ENCODE peak calls at places on chromosome 13, in nine cellular contexts. G, V, U, A, H, N, Y, D and C are unnamed samples. For H3K4me1 and H3K36me3, the result is how much of the 10 kb centered on the place peaks cover.

GRCh38 chr13:37811441-37811840 is 58.1 kb downstream of the TRPC4 start:
- DNase-seq in G (no peak), V (no peak), U (no peak), A (no peak), H (no peak), N (peak), Y (no peak), D (no peak), C (no peak)

GRCh38 chr13:60411983-60412382 is 15.0 kb downstream of the TDRD3 start:
- DNase-seq in G (no peak), V (no peak), U (no peak), A (no peak), H (no peak), N (no peak), Y (no peak), D (no peak), C (peak)

GRCh38 chr13:100040196-100040595 is 48.7 kb upstream of the PCCA start:
- DNase-seq in G (no peak), V (no peak), U (no peak), A (no peak), H (no peak), N (no peak), Y (no peak), D (no peak), C (no peak)

GRCh38 chr13:71979616-71980015 is 112.6 kb upstream of the DACH1 start:
- DNase-seq in G (no peak), V (peak), U (no peak), A (no peak), H (no peak), N (no peak), Y (no peak), D (peak), C (no peak)

GRCh38 chr13:83229574-83230300 is 652.5 kb downstream of the SLITRK1 start:
- DNase-seq in G (no peak), V (no peak), U (no peak), A (no peak), H (no peak), N (peak), Y (no peak), D (no peak), C (no peak)

GRCh38 chr13:30905932-30906383 is at the start of gene MEDAG:
- DNase-seq in G (peak), V (no peak), U (peak), A (no peak), H (peak), N (peak), Y (no peak), D (no peak), C (no peak)

GRCh38 chr13:95185851-95186250 is 115.4 kb downstream of the ABCC4 start:
- DNase-seq in G (no peak), V (no peak), U (no peak), A (no peak), H (no peak), N (no peak), Y (no peak), D (no peak), C (peak)

GRCh38 chr13:89951341-89951740 is 1396.1 kb upstream of the MIR17HG start:
- DNase-seq in G (no peak), V (no peak), U (no peak), A (no peak), H (no peak), N (no peak), Y (no peak), D (no peak), C (no peak)

DNA sequence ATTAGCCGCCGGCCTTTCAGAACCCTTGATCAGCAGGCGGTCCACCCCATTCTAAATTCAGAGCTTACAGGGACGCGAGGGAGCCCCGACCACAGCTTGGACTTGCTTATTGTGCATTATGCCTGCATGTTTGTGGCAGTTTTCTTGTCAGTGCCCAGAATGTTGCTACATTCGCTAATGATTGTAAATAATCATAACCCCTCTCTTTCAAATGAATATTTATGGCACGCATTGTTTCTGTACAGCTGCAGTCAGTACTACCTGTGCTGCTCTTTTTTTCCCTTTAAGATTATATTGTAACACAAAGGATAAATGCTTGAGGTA is 321 bp upstream of the VPS36 start:
- DNase-seq in G (no peak), V (no peak), U (no peak), A (no peak), H (no peak), N (no peak), Y (no peak), D (no peak), C (no peak)
- H3K27ac ChIP-seq in G (no peak), V (no peak), U (peak), A (peak), H (peak), N (no peak), Y (peak), D (no peak), C (peak)

GRCh38 chr13:27041341-27041740 is 130.3 kb downstream of the USP12 start:
- DNase-seq in G (no peak), V (no peak), U (no peak), A (no peak), H (no peak), N (no peak), Y (no peak), D (no peak), C (no peak)

GRCh38 chr13:27043013-27043412 is 128.6 kb downstream of the USP12 start:
- DNase-seq in G (peak), V (peak), U (no peak), A (no peak), H (peak), N (peak), Y (peak), D (no peak), C (no peak)

GRCh38 chr13:27038323-27038722 is 133.3 kb downstream of the USP12 start:
- DNase-seq in G (no peak), V (peak), U (no peak), A (no peak), H (no peak), N (peak), Y (no peak), D (no peak), C (no peak)

GRCh38 chr13:27039171-27039701 is 132.4 kb downstream of the USP12 start:
- DNase-seq in G (no peak), V (no peak), U (no peak), A (no peak), H (no peak), N (no peak), Y (no peak), D (no peak), C (no peak)

GRCh38 chr13:27040826-27041108 is 130.8 kb downstream of the USP12 start:
- DNase-seq in G (no peak), V (no peak), U (no peak), A (no peak), H (no peak), N (no peak), Y (no peak), D (no peak), C (no peak)
- H3K4me1 ChIP-seq in G (under half), V (half or more), U (under half), A (under half), H (under half), N (under half), Y (under half), D (under half), C (under half)

DNA sequence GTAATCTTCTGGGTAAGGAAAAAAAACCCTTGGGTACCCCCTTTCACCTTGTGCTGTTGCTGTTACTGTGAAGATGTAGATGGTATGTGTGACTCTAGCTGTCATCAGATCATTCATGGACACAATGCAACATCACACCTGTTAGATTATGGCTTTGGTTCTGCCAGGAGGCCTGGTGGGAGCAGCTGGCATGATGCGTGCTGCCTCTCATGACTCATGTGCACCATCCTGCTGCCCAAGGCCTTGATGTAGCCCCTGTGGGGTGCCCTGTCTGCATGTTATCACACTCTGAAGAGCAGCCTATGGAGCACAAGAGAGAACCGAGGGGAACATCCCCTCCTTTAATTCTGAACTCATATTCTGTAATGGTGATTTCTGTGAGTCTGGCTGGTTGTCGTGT is 57.7 kb upstream of the TEX29 start:
- DNase-seq in G (no peak), V (no peak), U (no peak), A (no peak), H (no peak), N (no peak), Y (no peak), D (no peak), C (no peak)
- H3K36me3 ChIP-seq in G (under half), V (under half), U (under half), A (under half), H (under half), N (under half), Y (half or more), D (half or more), C (under half)

GRCh38 chr13:39874331-39875055 is 219.0 kb downstream of the COG6 start:
- DNase-seq in G (peak), V (no peak), U (no peak), A (no peak), H (no peak), N (no peak), Y (no peak), D (no peak), C (no peak)

GRCh38 chr13:39875583-39875982 is 220.1 kb downstream of the COG6 start:
- DNase-seq in G (no peak), V (no peak), U (no peak), A (no peak), H (no peak), N (peak), Y (no peak), D (no peak), C (no peak)

GRCh38 chr13:39877134-39877533 is 221.7 kb downstream of the COG6 start:
- DNase-seq in G (no peak), V (no peak), U (no peak), A (no peak), H (no peak), N (no peak), Y (no peak), D (no peak), C (no peak)

GRCh38 chr13:39875111-39875510 is 219.6 kb downstream of the COG6 start:
- DNase-seq in G (no peak), V (no peak), U (no peak), A (no peak), H (no peak), N (no peak), Y (no peak), D (no peak), C (no peak)

GRCh38 chr13:39876258-39876657 is 220.8 kb downstream of the COG6 start:
- DNase-seq in G (no peak), V (no peak), U (no peak), A (no peak), H (no peak), N (peak), Y (no peak), D (no peak), C (no peak)
- H3K27ac ChIP-seq in G (no peak), V (no peak), U (no peak), A (no peak), H (no peak), N (no peak), Y (no peak), D (no peak), C (no peak)

GRCh38 chr13:106530907-106531520 is 4.4 kb downstream of the EFNB2 start:
- DNase-seq in G (no peak), V (no peak), U (no peak), A (no peak), H (no peak), N (no peak), Y (no peak), D (no peak), C (no peak)

GRCh38 chr13:106528711-106529414 is 6.6 kb downstream of the EFNB2 start:
- DNase-seq in G (no peak), V (no peak), U (no peak), A (no peak), H (no peak), N (no peak), Y (no peak), D (no peak), C (no peak)

GRCh38 chr13:106529415-106530208 is 5.8 kb downstream of the EFNB2 start:
- DNase-seq in G (no peak), V (no peak), U (no peak), A (no peak), H (no peak), N (no peak), Y (no peak), D (no peak), C (no peak)

GRCh38 chr13:106532111-106532929 is 3.1 kb downstream of the EFNB2 start:
- DNase-seq in G (peak), V (no peak), U (no peak), A (peak), H (no peak), N (peak), Y (no peak), D (no peak), C (no peak)

DNA sequence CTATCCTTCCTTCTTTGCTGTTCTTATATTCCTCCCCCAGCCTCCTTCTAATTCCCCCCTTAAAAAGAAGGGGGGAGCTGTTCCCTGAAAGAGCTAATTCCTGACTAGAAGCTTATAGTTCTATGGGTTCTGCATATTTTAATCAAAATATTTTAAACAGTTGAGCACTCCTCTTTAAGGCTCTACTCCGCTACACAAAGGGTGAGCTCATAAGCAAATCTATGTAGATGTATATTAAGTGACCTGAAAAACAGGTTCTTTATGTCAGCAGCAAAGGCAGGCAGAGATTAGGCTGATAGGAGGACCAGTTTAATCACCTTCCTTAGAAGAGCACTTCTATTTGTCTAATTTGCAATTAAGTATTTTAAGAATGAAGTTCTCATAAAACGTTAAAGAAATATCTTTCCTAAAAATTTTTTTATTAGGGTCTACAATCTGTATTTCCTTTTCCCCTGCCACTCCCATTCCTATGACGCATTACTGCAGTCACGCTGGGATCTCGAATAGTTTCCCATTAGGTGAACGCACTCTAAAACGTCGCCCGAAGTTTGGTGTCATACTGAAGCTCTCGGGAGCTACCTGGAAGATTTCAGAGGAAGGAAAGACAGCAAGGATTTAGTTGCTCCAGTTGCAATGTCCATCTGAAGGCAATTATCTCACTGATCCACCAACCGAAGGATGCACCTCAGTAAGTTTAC is 5.1 kb downstream of the EFNB2 start:
- DNase-seq in G (no peak), V (no peak), U (no peak), A (no peak), H (no peak), N (no peak), Y (no peak), D (no peak), C (no peak)
- H3K4me1 ChIP-seq in G (under half), V (under half), U (half or more), A (under half), H (under half), N (under half), Y (half or more), D (under half), C (under half)

DNA sequence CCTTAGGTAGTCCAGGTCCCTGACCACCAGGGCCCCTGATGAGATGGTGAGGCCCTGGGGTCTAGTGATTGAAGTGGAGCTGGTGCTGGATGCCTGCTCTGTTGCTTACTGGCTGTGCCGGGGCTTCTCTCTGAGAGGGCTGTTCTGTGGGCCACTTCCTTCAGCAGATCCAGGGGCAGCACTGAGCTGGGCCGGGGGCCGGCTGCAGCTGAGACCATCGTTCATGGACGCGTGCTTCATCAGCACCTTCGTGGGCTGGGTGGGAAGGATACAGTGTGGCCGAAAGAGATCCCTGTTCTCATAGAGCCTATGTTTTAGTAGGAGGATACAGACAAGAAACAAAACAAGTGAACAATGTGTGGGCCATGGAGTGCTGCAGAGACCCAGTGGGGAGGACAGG is 33.2 kb upstream of the TEX29 start:
- DNase-seq in G (no peak), V (no peak), U (no peak), A (no peak), H (no peak), N (no peak), Y (no peak), D (no peak), C (no peak)
- H3K36me3 ChIP-seq in G (half or more), V (under half), U (half or more), A (under half), H (half or more), N (half or more), Y (half or more), D (half or more), C (half or more)

DNA sequence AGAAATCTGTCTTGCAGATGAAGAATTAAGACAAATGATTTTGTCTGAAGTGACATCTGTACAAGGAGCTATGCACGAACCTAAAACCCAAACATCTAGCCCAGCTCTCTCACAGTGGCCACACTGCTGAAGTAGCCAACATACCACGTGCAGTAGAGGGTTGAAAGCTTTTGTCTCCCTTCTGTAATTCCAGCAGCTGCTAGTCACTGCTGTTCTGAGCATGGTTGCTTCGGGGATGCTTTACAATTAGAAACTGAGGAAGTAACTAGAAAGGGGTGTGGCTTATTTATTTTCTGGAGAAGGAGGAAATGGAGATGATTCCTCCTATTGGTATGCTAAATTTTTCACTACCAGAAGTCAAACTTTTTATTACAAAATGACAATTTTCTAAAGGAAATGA is 192.9 kb upstream of the MIR17HG start:
- DNase-seq in G (no peak), V (no peak), U (no peak), A (no peak), H (no peak), N (no peak), Y (no peak), D (no peak), C (no peak)
- H3K27ac ChIP-seq in G (no peak), V (no peak), U (peak), A (no peak), H (no peak), N (no peak), Y (no peak), D (no peak), C (no peak)

DNA sequence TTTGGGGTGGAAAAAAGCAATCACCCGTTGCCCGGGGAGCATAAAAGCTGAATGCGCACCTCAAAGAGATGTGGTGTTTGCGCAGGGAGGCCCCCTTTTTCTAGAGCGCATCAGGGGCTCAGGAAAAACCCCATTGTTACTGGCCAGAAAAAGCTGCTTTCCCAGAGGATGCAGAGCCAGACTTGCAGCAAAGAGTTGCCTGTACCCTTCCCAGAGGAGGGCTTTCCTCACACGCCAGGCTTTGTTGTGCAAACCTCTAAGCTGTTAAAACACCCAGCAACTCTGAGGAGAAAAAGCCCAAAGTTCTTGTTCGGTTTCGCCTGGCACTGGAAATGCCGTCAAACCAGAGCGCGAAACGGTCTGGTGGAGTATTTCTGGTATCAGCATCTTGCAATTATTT is 29.3 kb downstream of the GSX1 start:
- DNase-seq in G (no peak), V (no peak), U (no peak), A (no peak), H (no peak), N (no peak), Y (no peak), D (no peak), C (no peak)
- H3K4me1 ChIP-seq in G (under half), V (under half), U (under half), A (under half), H (under half), N (under half), Y (under half), D (under half), C (under half)

GRCh38 chr13:97342136-97342535 is 91.8 kb upstream of the RAP2A start:
- DNase-seq in G (no peak), V (no peak), U (no peak), A (no peak), H (no peak), N (no peak), Y (no peak), D (no peak), C (no peak)

GRCh38 chr13:97339989-97340361 is 94.0 kb upstream of the RAP2A start:
- DNase-seq in G (no peak), V (no peak), U (no peak), A (no peak), H (no peak), N (no peak), Y (no peak), D (no peak), C (no peak)

GRCh38 chr13:97339019-97339988 is 94.7 kb upstream of the RAP2A start:
- DNase-seq in G (no peak), V (no peak), U (no peak), A (no peak), H (peak), N (peak), Y (peak), D (no peak), C (peak)

GRCh38 chr13:97341135-97341534 is 92.8 kb upstream of the RAP2A start:
- DNase-seq in G (no peak), V (no peak), U (no peak), A (no peak), H (no peak), N (no peak), Y (no peak), D (no peak), C (no peak)

DNA sequence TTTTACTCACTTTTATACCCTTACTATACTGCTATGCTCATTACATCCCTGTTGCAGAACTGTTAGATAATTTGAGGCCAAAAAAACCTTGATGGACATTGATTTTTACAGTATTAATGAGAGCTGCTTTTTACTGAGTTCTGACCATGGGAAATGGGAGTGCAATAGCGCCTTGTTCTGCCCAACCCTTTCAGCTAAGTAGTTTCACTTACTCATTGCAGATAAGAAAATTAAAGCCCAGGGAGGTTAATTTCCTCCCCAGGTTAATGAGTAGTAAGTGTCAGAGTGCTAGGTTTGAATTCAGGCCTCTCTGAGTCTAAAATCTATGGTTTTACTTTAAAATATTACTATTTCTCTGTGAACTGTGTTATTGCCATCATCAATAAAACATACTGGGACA is 93.6 kb upstream of the RAP2A start:
- DNase-seq in G (no peak), V (no peak), U (no peak), A (no peak), H (no peak), N (no peak), Y (no peak), D (no peak), C (peak)
- H3K36me3 ChIP-seq in G (under half), V (under half), U (under half), A (under half), H (under half), N (under half), Y (under half), D (under half), C (under half)

GRCh38 chr13:21216332-21216731 is 39.9 kb downstream of the MRPL57 start:
- DNase-seq in G (no peak), V (no peak), U (no peak), A (no peak), H (no peak), N (no peak), Y (no peak), D (no peak), C (no peak)

GRCh38 chr13:21221268-21221667 is 44.8 kb downstream of the MRPL57 start:
- DNase-seq in G (no peak), V (no peak), U (no peak), A (no peak), H (no peak), N (no peak), Y (no peak), D (no peak), C (no peak)

GRCh38 chr13:21219044-21219381 is 42.6 kb downstream of the MRPL57 start:
- DNase-seq in G (no peak), V (no peak), U (no peak), A (no peak), H (no peak), N (no peak), Y (no peak), D (no peak), C (no peak)

GRCh38 chr13:21218351-21219043 is 42.0 kb downstream of the MRPL57 start:
- DNase-seq in G (no peak), V (no peak), U (no peak), A (no peak), H (no peak), N (no peak), Y (no peak), D (no peak), C (peak)
- H3K27ac ChIP-seq in G (no peak), V (no peak), U (no peak), A (no peak), H (no peak), N (no peak), Y (no peak), D (no peak), C (no peak)